ENCODE peak calls at places on chromosomes 12 and 14, in four cellular contexts. S is CD8-positive, alpha-beta memory T cell; T is HepG2; K is thoracic aorta. U is an unnamed sample.

GRCh38 chr14:70416717-70417349 is at the start of gene SYNJ2BP:
- DNase-seq in S (peak), T (peak), K (peak), U (peak)

GRCh38 chr12:31218203-31219025 is 107.5 kb downstream of the SINHCAF start:
- DNase-seq in S (no peak), T (no peak), K (no peak), U (no peak)

GRCh38 chr12:51359851-51360250 is 13.4 kb upstream of the CELA1 start:
- DNase-seq in S (no peak), T (no peak), K (no peak), U (no peak)

GRCh38 chr12:118337194-118337838 is 35.4 kb downstream of the TAOK3 start:
- DNase-seq in S (no peak), T (no peak), K (no peak), U (no peak)

GRCh38 chr14:77143071-77143470 is 1.5 kb upstream of the ZDHHC22 start:
- DNase-seq in S (no peak), T (no peak), K (no peak), U (no peak)

GRCh38 chr12:49887536-49888401 is 15.9 kb downstream of the FAIM2 start:
- DNase-seq in S (no peak), T (peak), K (no peak), U (no peak)

GRCh38 chr12:132407525-132407924 is 78.1 kb upstream of the GALNT9 start:
- DNase-seq in S (no peak), T (no peak), K (no peak), U (no peak)

GRCh38 chr14:80586116-80586515 is 355.4 kb downstream of the CEP128 start:
- DNase-seq in S (no peak), T (no peak), K (no peak), U (no peak)

GRCh38 chr12:130589391-130590317 is 126.4 kb downstream of the RIMBP2 start:
- DNase-seq in S (no peak), T (no peak), K (no peak), U (no peak)

GRCh38 chr14:52996493-52996892 is 45.6 kb upstream of the FERMT2 start:
- DNase-seq in S (no peak), T (no peak), K (no peak), U (no peak)

GRCh38 chr14:31360919-31361662 is 59.3 kb downstream of the HEATR5A start:
- DNase-seq in S (no peak), T (no peak), K (no peak), U (no peak)

GRCh38 chr12:126189856-126190255 is 1124.6 kb downstream of the AACS start:
- DNase-seq in S (no peak), T (no peak), K (no peak), U (no peak)

GRCh38 chr14:69612014-69612758 is 790 bp downstream of the SUSD6 start:
- DNase-seq in S (peak), T (no peak), K (no peak), U (peak)

GRCh38 chr12:31896514-31897039 is 62.6 kb upstream of the RESF1 start:
- DNase-seq in S (peak), T (no peak), K (no peak), U (peak)

GRCh38 chr12:111730420-111730819 is 36.3 kb upstream of the ALDH2 start:
- DNase-seq in S (no peak), T (no peak), K (no peak), U (no peak)

GRCh38 chr14:91866061-91866460 is 1.3 kb downstream of the TC2N start:
- DNase-seq in S (no peak), T (no peak), K (no peak), U (no peak)

GRCh38 chr14:68245146-68246073 is 425.8 kb downstream of the RAD51B start:
- DNase-seq in S (no peak), T (no peak), K (no peak), U (no peak)

GRCh38 chr14:52080817-52081755 is 12.2 kb upstream of the NID2 start:
- DNase-seq in S (no peak), T (peak), K (no peak), U (no peak)

GRCh38 chr12:95380997-95381786 is 92.8 kb upstream of the METAP2 start:
- DNase-seq in S (no peak), T (no peak), K (no peak), U (no peak)

GRCh38 chr12:57456145-57456700 is 1.1 kb downstream of the INHBE start:
- DNase-seq in S (no peak), T (peak), K (no peak), U (no peak)

GRCh38 chr14:101458536-101459391 is 102.5 kb upstream of the DIO3 start:
- DNase-seq in S (no peak), T (no peak), K (no peak), U (no peak)

GRCh38 chr12:25020621-25021243 is 71.8 kb upstream of the BCAT1 start:
- DNase-seq in S (no peak), T (no peak), K (no peak), U (no peak)

GRCh38 chr12:30010071-30011052 is 226.6 kb upstream of the TMTC1 start:
- DNase-seq in S (no peak), T (no peak), K (no peak), U (no peak)

GRCh38 chr12:68451261-68452091 is 119.3 kb upstream of the MDM1 start:
- DNase-seq in S (no peak), T (no peak), K (peak), U (no peak)

GRCh38 chr12:53096089-53096741 is 1.3 kb upstream of the IGFBP6 start:
- DNase-seq in S (no peak), T (no peak), K (no peak), U (no peak)

GRCh38 chr14:93234798-93235197 is 27.7 kb downstream of the UBR7 start:
- DNase-seq in S (no peak), T (no peak), K (no peak), U (no peak)

GRCh38 chr14:51302319-51303030 is 62.4 kb downstream of the TMX1 start:
- DNase-seq in S (no peak), T (no peak), K (no peak), U (no peak)

GRCh38 chr12:116222358-116222757 is 55.1 kb downstream of the MED13L start:
- DNase-seq in S (no peak), T (peak), K (peak), U (no peak)

GRCh38 chr12:58204086-58204485 is 262.7 kb downstream of the ATP23 start:
- DNase-seq in S (no peak), T (no peak), K (no peak), U (no peak)

GRCh38 chr14:64113279-64113678 is 180.9 kb downstream of the ESR2 start:
- DNase-seq in S (no peak), T (no peak), K (no peak), U (no peak)

GRCh38 chr14:78985668-78986073 is 815.5 kb downstream of the NRXN3 start:
- DNase-seq in S (no peak), T (no peak), K (no peak), U (no peak)

GRCh38 chr12:125187780-125188741 is 122.8 kb downstream of the AACS start:
- DNase-seq in S (no peak), T (no peak), K (no peak), U (no peak)

GRCh38 chr12:116484807-116485206 is 74.4 kb upstream of the MAP1LC3B2 start:
- DNase-seq in S (no peak), T (no peak), K (no peak), U (no peak)

GRCh38 chr14:58747181-58747580 is 109.4 kb downstream of the DACT1 start:
- DNase-seq in S (no peak), T (no peak), K (no peak), U (no peak)

GRCh38 chr14:50944647-50945413 is 547 bp upstream of the PYGL start:
- DNase-seq in S (no peak), T (peak), K (peak), U (no peak)

GRCh38 chr12:132629330-132629729 is 10.8 kb downstream of the P2RX2 start:
- DNase-seq in S (no peak), T (no peak), K (no peak), U (no peak)

GRCh38 chr12:56104815-56105476 is 587 bp downstream of the PA2G4 start:
- DNase-seq in S (peak), T (no peak), K (no peak), U (no peak)

GRCh38 chr12:6135071-6135470 is 10.6 kb upstream of the VWF start:
- DNase-seq in S (no peak), T (no peak), K (no peak), U (no peak)

U was measured in T-helper 9 cell.